ENCODE peak calls at places on chromosome 13, in eight cellular contexts. O is stimulated activated CD4-positive, alpha-beta T cell treated with anti-CD3 and anti-CD28 coated beads, Interleukin-1b, Interleukin-23, amount 100 ng/mL, for 4 hours; M is T-helper 1 cell; S is H7; V is foreskin keratinocyte; C is spleen; J is naive thymus-derived CD8-positive, alpha-beta T cell; U is thoracic aorta. F is an unnamed sample.

GRCh38 chr13:23790591-23791170 is 98.5 kb downstream of the MIPEP start:
- DNase-seq in J (no peak), V (peak), O (no peak), S (no peak), C (no peak), U (no peak), M (no peak), F (no peak)

GRCh38 chr13:40468227-40468838 is 198.1 kb downstream of the FOXO1 start:
- DNase-seq in V (no peak), S (no peak), C (no peak), M (no peak), O (no peak), J (no peak), U (no peak), F (no peak)

GRCh38 chr13:40622761-40623160 is 43.7 kb downstream of the FOXO1 start:
- DNase-seq in M (no peak), U (no peak), V (peak), J (no peak), S (no peak), O (no peak), C (no peak), F (no peak)

GRCh38 chr13:113069861-113070805 is 35.5 kb upstream of the F7 start:
- DNase-seq in J (no peak), C (peak), V (no peak), S (no peak), M (no peak), O (no peak), U (no peak), F (no peak)

GRCh38 chr13:36430247-36431203 is 1.8 kb upstream of the CCNA1 start:
- DNase-seq in V (no peak), U (no peak), S (peak), C (no peak), O (no peak), J (no peak), M (no peak), F (no peak)

GRCh38 chr13:73708393-73708985 is 425.7 kb downstream of the KLF12 start:
- DNase-seq in V (peak), J (peak), O (peak), M (no peak), S (peak), C (no peak), U (no peak), F (peak)

GRCh38 chr13:33033361-33033812 is 17.2 kb downstream of the KL start:
- DNase-seq in V (no peak), U (no peak), M (no peak), S (no peak), C (no peak), O (no peak), J (peak), F (no peak)

GRCh38 chr13:39406688-39407087 is 196.3 kb downstream of the LHFPL6 start:
- DNase-seq in V (peak), C (no peak), O (no peak), U (no peak), S (peak), J (no peak), M (no peak), F (no peak)

GRCh38 chr13:45584816-45585215 is 30.7 kb downstream of the ERICH6B start:
- DNase-seq in J (no peak), S (peak), U (no peak), M (no peak), C (no peak), V (no peak), O (no peak), F (no peak)

GRCh38 chr13:42968906-42969305 is 23.1 kb downstream of the EPSTI1 start:
- DNase-seq in J (no peak), S (peak), M (no peak), V (peak), O (no peak), C (no peak), U (no peak), F (no peak)

GRCh38 chr13:44989941-44990340 is 603 bp downstream of the GPALPP1 start:
- DNase-seq in U (no peak), O (no peak), V (peak), M (no peak), C (no peak), S (peak), J (no peak), F (no peak)